ENCODE peak calls at places on chromosomes 16 and 17, in four cellular contexts. One of them, this sample, is unnamed.

GRCh38 chr16:71843517-71844031 is 2.2 kb upstream of the ATXN1L start:
- DNase-seq in NCI-H510A treated with DMSO at 0.1 percent for 48 hours: no peak
- DNase-seq in ascending aorta: no peak
- DNase-seq in WERI-Rb-1: no peak
- DNase-seq in this sample: no peak

GRCh38 chr17:81259058-81259605 is 20.0 kb downstream of the NDUFAF8 start:
- DNase-seq in NCI-H510A treated with DMSO at 0.1 percent for 48 hours: no peak
- DNase-seq in ascending aorta: no peak
- DNase-seq in WERI-Rb-1: no peak
- DNase-seq in this sample: no peak

GRCh38 chr16:53852678-53853077 is 148.7 kb downstream of the FTO start:
- DNase-seq in NCI-H510A treated with DMSO at 0.1 percent for 48 hours: no peak
- DNase-seq in ascending aorta: no peak
- DNase-seq in WERI-Rb-1: no peak
- DNase-seq in this sample: no peak

GRCh38 chr17:51608251-51608933 is 348.0 kb downstream of the UTP18 start:
- DNase-seq in NCI-H510A treated with DMSO at 0.1 percent for 48 hours: peak; percentile 15
- DNase-seq in ascending aorta: no peak
- DNase-seq in WERI-Rb-1: no peak
- DNase-seq in this sample: no peak

GRCh38 chr17:9342225-9342624 is 233.4 kb downstream of the STX8 start:
- DNase-seq in NCI-H510A treated with DMSO at 0.1 percent for 48 hours: no peak
- DNase-seq in ascending aorta: no peak
- DNase-seq in WERI-Rb-1: no peak
- DNase-seq in this sample: no peak

GRCh38 chr16:49487746-49488145 is 114.1 kb downstream of the C16orf78 start:
- DNase-seq in NCI-H510A treated with DMSO at 0.1 percent for 48 hours: no peak
- DNase-seq in ascending aorta: no peak
- DNase-seq in WERI-Rb-1: no peak
- DNase-seq in this sample: no peak

GRCh38 chr17:32943647-32944191 is 15.8 kb downstream of the TMEM98 start:
- DNase-seq in NCI-H510A treated with DMSO at 0.1 percent for 48 hours: no peak
- DNase-seq in ascending aorta: peak; percentile 68
- DNase-seq in WERI-Rb-1: no peak
- DNase-seq in this sample: no peak

GRCh38 chr16:53445534-53445933 is 11.3 kb downstream of the RBL2 start:
- DNase-seq in NCI-H510A treated with DMSO at 0.1 percent for 48 hours: no peak
- DNase-seq in ascending aorta: no peak
- DNase-seq in WERI-Rb-1: no peak
- DNase-seq in this sample: no peak

GRCh38 chr17:19003543-19003965 is 1.0 kb downstream of the FAM83G start:
- DNase-seq in NCI-H510A treated with DMSO at 0.1 percent for 48 hours: no peak
- DNase-seq in ascending aorta: no peak
- DNase-seq in WERI-Rb-1: no peak
- DNase-seq in this sample: no peak

GRCh38 chr17:76235883-76236282 is 4.4 kb downstream of the RNF157 start:
- DNase-seq in NCI-H510A treated with DMSO at 0.1 percent for 48 hours: no peak
- DNase-seq in ascending aorta: no peak
- DNase-seq in WERI-Rb-1: no peak
- DNase-seq in this sample: no peak

GRCh38 chr17:16381496-16381820 is 567 bp downstream of the UBB start:
- DNase-seq in NCI-H510A treated with DMSO at 0.1 percent for 48 hours: no peak
- DNase-seq in ascending aorta: no peak
- DNase-seq in WERI-Rb-1: no peak
- DNase-seq in this sample: no peak

GRCh38 chr16:85360323-85361277 is 248.3 kb upstream of the CIBAR2 start:
- DNase-seq in NCI-H510A treated with DMSO at 0.1 percent for 48 hours: peak; percentile 87
- DNase-seq in ascending aorta: no peak
- DNase-seq in WERI-Rb-1: peak; percentile 87
- DNase-seq in this sample: no peak

GRCh38 chr16:1288813-1289479 is 20.5 kb upstream of the UBE2I start:
- DNase-seq in NCI-H510A treated with DMSO at 0.1 percent for 48 hours: peak; percentile 31
- DNase-seq in ascending aorta: no peak
- DNase-seq in WERI-Rb-1: peak; percentile 67
- DNase-seq in this sample: no peak

GRCh38 chr17:48460055-48460454 is 30.0 kb upstream of the SKAP1 start:
- DNase-seq in NCI-H510A treated with DMSO at 0.1 percent for 48 hours: no peak
- DNase-seq in ascending aorta: no peak
- DNase-seq in WERI-Rb-1: no peak
- DNase-seq in this sample: no peak

GRCh38 chr16:50252874-50253510 is 13.4 kb upstream of the ADCY7 start:
- DNase-seq in NCI-H510A treated with DMSO at 0.1 percent for 48 hours: no peak
- DNase-seq in ascending aorta: no peak
- DNase-seq in WERI-Rb-1: no peak
- DNase-seq in this sample: no peak

GRCh38 chr16:64700628-64701027 is 421.2 kb downstream of the CDH11 start:
- DNase-seq in NCI-H510A treated with DMSO at 0.1 percent for 48 hours: no peak
- DNase-seq in ascending aorta: no peak
- DNase-seq in WERI-Rb-1: no peak
- DNase-seq in this sample: no peak

GRCh38 chr16:88381820-88382451 is 823 bp upstream of the ZNF469 start:
- DNase-seq in NCI-H510A treated with DMSO at 0.1 percent for 48 hours: no peak
- DNase-seq in ascending aorta: no peak
- DNase-seq in WERI-Rb-1: no peak
- DNase-seq in this sample: no peak

GRCh38 chr17:39755550-39756375 is 18.0 kb downstream of the GRB7 start:
- DNase-seq in NCI-H510A treated with DMSO at 0.1 percent for 48 hours: no peak
- DNase-seq in ascending aorta: no peak
- DNase-seq in WERI-Rb-1: no peak
- DNase-seq in this sample: no peak

GRCh38 chr17:81092518-81093095 is 57.7 kb downstream of the BAIAP2 start:
- DNase-seq in NCI-H510A treated with DMSO at 0.1 percent for 48 hours: no peak
- DNase-seq in ascending aorta: no peak
- DNase-seq in WERI-Rb-1: no peak
- DNase-seq in this sample: no peak

GRCh38 chr17:80892019-80892855 is 99.4 kb upstream of the CHMP6 start:
- DNase-seq in NCI-H510A treated with DMSO at 0.1 percent for 48 hours: peak; percentile 87
- DNase-seq in ascending aorta: no peak
- DNase-seq in WERI-Rb-1: no peak
- DNase-seq in this sample: peak; percentile 43

GRCh38 chr17:48878920-48879898 is 13.4 kb upstream of the ATP5MC1 start:
- DNase-seq in NCI-H510A treated with DMSO at 0.1 percent for 48 hours: peak; percentile 92
- DNase-seq in ascending aorta: no peak
- DNase-seq in WERI-Rb-1: peak; percentile 71
- DNase-seq in this sample: peak; percentile 6

GRCh38 chr17:27327871-27328270 is 34.0 kb downstream of the WSB1 start:
- DNase-seq in NCI-H510A treated with DMSO at 0.1 percent for 48 hours: no peak
- DNase-seq in ascending aorta: no peak
- DNase-seq in WERI-Rb-1: no peak
- DNase-seq in this sample: no peak

GRCh38 chr17:21003007-21003621 is 39.7 kb downstream of the USP22 start:
- DNase-seq in NCI-H510A treated with DMSO at 0.1 percent for 48 hours: no peak
- DNase-seq in ascending aorta: no peak
- DNase-seq in WERI-Rb-1: no peak
- DNase-seq in this sample: no peak

GRCh38 chr16:4891886-4892216 is 44.6 kb downstream of the UBN1 start:
- DNase-seq in NCI-H510A treated with DMSO at 0.1 percent for 48 hours: peak; percentile 4
- DNase-seq in ascending aorta: no peak
- DNase-seq in WERI-Rb-1: no peak
- DNase-seq in this sample: no peak

GRCh38 chr17:68033636-68034451 is 1.7 kb upstream of the KPNA2 start:
- DNase-seq in NCI-H510A treated with DMSO at 0.1 percent for 48 hours: no peak
- DNase-seq in ascending aorta: no peak
- DNase-seq in WERI-Rb-1: no peak
- DNase-seq in this sample: no peak

GRCh38 chr17:35094902-35095301 is 24.8 kb downstream of the RAD51D start:
- DNase-seq in NCI-H510A treated with DMSO at 0.1 percent for 48 hours: no peak
- DNase-seq in ascending aorta: peak; percentile 53
- DNase-seq in WERI-Rb-1: no peak
- DNase-seq in this sample: no peak

GRCh38 chr16:66250686-66251405 is 115.6 kb upstream of the CDH5 start:
- DNase-seq in NCI-H510A treated with DMSO at 0.1 percent for 48 hours: no peak
- DNase-seq in ascending aorta: peak; percentile 69
- DNase-seq in WERI-Rb-1: no peak
- DNase-seq in this sample: peak; percentile 50

GRCh38 chr17:81173761-81174160 is 7.7 kb upstream of the AATK start:
- DNase-seq in NCI-H510A treated with DMSO at 0.1 percent for 48 hours: no peak
- DNase-seq in ascending aorta: no peak
- DNase-seq in WERI-Rb-1: no peak
- DNase-seq in this sample: no peak

GRCh38 chr16:89687092-89687940 is 827 bp downstream of the CDK10 start:
- DNase-seq in NCI-H510A treated with DMSO at 0.1 percent for 48 hours: no peak
- DNase-seq in ascending aorta: no peak
- DNase-seq in WERI-Rb-1: no peak
- DNase-seq in this sample: no peak

GRCh38 chr17:17783121-17783824 is 53.5 kb downstream of the SREBF1 start:
- DNase-seq in NCI-H510A treated with DMSO at 0.1 percent for 48 hours: peak; percentile 52
- DNase-seq in ascending aorta: no peak
- DNase-seq in WERI-Rb-1: peak; percentile 90
- DNase-seq in this sample: peak; percentile 64

GRCh38 chr16:89828199-89828869 is at the start of gene SPIRE2:
- DNase-seq in NCI-H510A treated with DMSO at 0.1 percent for 48 hours: no peak
- DNase-seq in ascending aorta: no peak
- DNase-seq in WERI-Rb-1: peak; percentile 52
- DNase-seq in this sample: peak; percentile 17

GRCh38 chr16:58352690-58353089 is 39.6 kb upstream of the GINS3 start:
- DNase-seq in NCI-H510A treated with DMSO at 0.1 percent for 48 hours: no peak
- DNase-seq in ascending aorta: no peak
- DNase-seq in WERI-Rb-1: peak; percentile 35
- DNase-seq in this sample: no peak

GRCh38 chr17:49708515-49709161 is 874 bp upstream of the SLC35B1 start:
- DNase-seq in NCI-H510A treated with DMSO at 0.1 percent for 48 hours: no peak
- DNase-seq in ascending aorta: no peak
- DNase-seq in WERI-Rb-1: no peak
- DNase-seq in this sample: no peak

GRCh38 chr17:5097101-5097834 is 14.4 kb downstream of the ZNF232 start:
- DNase-seq in NCI-H510A treated with DMSO at 0.1 percent for 48 hours: peak; percentile 43
- DNase-seq in ascending aorta: no peak
- DNase-seq in WERI-Rb-1: peak; percentile 94
- DNase-seq in this sample: peak; percentile 12

GRCh38 chr17:42980766-42981397 is 517 bp downstream of the RUNDC1 start:
- DNase-seq in NCI-H510A treated with DMSO at 0.1 percent for 48 hours: peak; percentile 27
- DNase-seq in ascending aorta: no peak
- DNase-seq in WERI-Rb-1: peak; percentile 71
- DNase-seq in this sample: peak; percentile 40

This sample was measured in anterior cingulate cortex.